ENCODE peak calls at places on chromosomes 13 and 19, in eight cellular contexts. V is HCT116, A is ovary, D is heart right ventricle, M is pancreas, S is endodermal cell, U is fibroblast of lung, G is endothelial cell of umbilical vein. O is an unnamed sample. For H3K4me1 and H3K27me3, the result is how much of the 10 kb centered on the place peaks cover.

GRCh38 chr19:9171393-9171991 is 7.3 kb upstream of the OR7D2 start:
- DNase-seq in G (no peak), S (no peak), V (no peak), M (no peak), D (no peak), U (no peak), A (no peak), O (no peak)

GRCh38 chr19:4083677-4084546 is 17.2 kb upstream of the ZBTB7A start:
- DNase-seq in A (peak), D (no peak), M (no peak), U (no peak), V (no peak), G (no peak), S (no peak), O (no peak)

GRCh38 chr19:16325161-16325527 is 518 bp downstream of the KLF2 start:
- DNase-seq in G (peak), U (no peak), D (peak), S (peak), M (no peak), A (peak), V (no peak), O (no peak)

GRCh38 chr19:47434088-47434487 is 14.8 kb upstream of the MEIS3 start:
- DNase-seq in D (no peak), S (no peak), V (no peak), G (no peak), U (no peak), A (no peak), M (no peak), O (no peak)

GRCh38 chr13:112752211-112752610 is 62.4 kb downstream of the ATP11A start:
- DNase-seq in U (no peak), D (no peak), A (no peak), G (no peak), M (no peak), V (no peak), S (no peak), O (no peak)

GRCh38 chr19:4014541-4015491 is 7.3 kb downstream of the PIAS4 start:
- DNase-seq in D (peak), S (peak), V (no peak), M (peak), G (no peak), A (no peak), U (no peak), O (no peak)

GRCh38 chr13:99080131-99080530 is 102.3 kb upstream of the DOCK9 start:
- DNase-seq in M (no peak), U (no peak), V (no peak), D (no peak), A (no peak), G (no peak), S (no peak), O (no peak)

GRCh38 chr13:29496241-29496712 is 99.2 kb downstream of the SLC7A1 start:
- DNase-seq in M (peak), G (no peak), S (peak), A (peak), D (peak), U (no peak), V (no peak), O (peak)

GRCh38 chr13:31891472-31891871 is 140.1 kb upstream of the FRY start:
- DNase-seq in M (no peak), U (no peak), V (no peak), G (peak), S (no peak), D (no peak), A (no peak), O (no peak)

GRCh38 chr13:100710176-100710575 is 35.6 kb upstream of the TMTC4 start:
- DNase-seq in D (no peak), U (no peak), A (no peak), V (no peak), M (no peak), G (no peak), S (no peak), O (no peak)

GRCh38 chr19:45876411-45877197 is 9.3 kb downstream of the IRF2BP1 start:
- DNase-seq in G (peak), U (peak), V (no peak), A (peak), M (peak), D (peak), S (peak), O (no peak)

GRCh38 chr13:46575843-46576242 is 22.9 kb downstream of the LRCH1 start:
- DNase-seq in A (no peak), V (no peak), G (no peak), D (no peak), M (no peak), U (peak), S (no peak), O (peak)
- H3K4me1 ChIP-seq in A (under half), V (under half), G (under half), D (half or more), M (under half), U (under half), S (under half), O (under half)

GRCh38 chr19:55442372-55443044 is 592 bp downstream of the SHISA7 start:
- DNase-seq in A (no peak), U (no peak), G (no peak), D (no peak), V (no peak), S (peak), M (no peak), O (no peak)
- H3K27me3 ChIP-seq in A (under half), U (under half), G (under half), D (under half), V (under half), S (half or more), M (under half), O (half or more)

DNA sequence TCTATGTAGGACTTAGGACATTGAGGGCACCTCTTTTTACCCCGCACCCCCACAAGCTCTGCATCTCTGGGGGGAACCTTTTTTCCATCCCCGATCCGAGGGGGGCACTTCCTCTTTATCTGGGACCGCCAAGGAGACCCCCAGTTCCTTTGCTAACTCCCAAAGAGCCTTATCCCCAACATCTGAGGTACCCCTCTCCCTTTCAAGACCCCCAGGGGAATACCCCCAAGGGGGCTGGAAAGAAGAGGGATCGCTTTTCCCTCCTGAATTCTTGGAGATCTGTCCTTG is 1.1 kb downstream of the TNFSF9 start:
- DNase-seq in U (no peak), M (no peak), S (no peak), D (no peak), A (no peak), G (no peak), V (no peak), O (no peak)
- H3K27ac ChIP-seq in U (no peak), M (no peak), S (no peak), D (no peak), A (no peak), G (no peak), V (peak), O (peak)

DNA sequence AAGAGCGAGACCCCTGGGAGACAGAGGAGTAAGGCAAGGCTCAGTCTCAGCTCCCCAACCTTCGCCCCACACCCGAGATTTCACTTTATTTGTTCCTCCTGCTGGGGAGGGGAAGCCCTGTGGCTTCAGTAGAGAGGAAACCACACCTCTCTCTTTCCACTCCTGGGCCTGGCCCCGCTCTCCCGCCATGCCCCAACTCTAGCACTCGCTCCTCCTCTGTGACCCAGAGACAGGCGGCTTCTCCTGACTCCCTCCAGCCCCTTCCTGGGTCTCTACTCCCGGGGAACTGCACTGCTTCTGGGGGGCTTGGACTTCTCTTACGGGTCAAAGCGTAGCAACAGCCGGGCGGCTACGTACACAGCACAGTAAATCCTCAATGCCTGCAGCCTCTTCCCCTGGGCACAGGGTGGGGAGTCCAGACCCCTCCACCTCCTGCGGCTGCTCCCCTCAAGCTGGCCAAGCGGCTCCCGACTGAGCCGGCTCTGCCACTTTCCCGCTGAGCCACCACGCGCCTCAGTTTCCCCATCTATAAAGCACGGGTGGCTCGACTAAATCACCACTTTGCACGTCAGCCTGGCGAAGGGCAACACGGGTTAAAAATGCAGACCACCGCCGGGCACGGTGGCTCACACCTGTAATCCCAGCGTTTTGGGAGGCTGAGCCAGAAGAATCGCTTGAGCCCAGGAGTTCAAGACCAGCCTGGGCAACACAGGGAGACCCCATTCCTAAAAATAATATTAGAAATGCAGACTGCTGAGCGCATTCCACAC is 1.4 kb downstream of the RNF126 start:
- DNase-seq in D (no peak), G (no peak), V (no peak), M (no peak), U (no peak), A (no peak), S (peak), O (no peak)
- H3K4me1 ChIP-seq in D (half or more), G (under half), V (under half), M (under half), U (under half), A (under half), S (under half), O (under half)

O was measured in foreskin keratinocyte.